ENCODE peak calls at places on chromosomes 7 and 10, in six cellular contexts. Y is CD4-positive, CD25-positive, alpha-beta regulatory T cell; T is Panc1; U is psoas muscle; R is CD8-positive, alpha-beta T cell; V is left ventricle myocardium inferior. D is an unnamed sample.

GRCh38 chr10:44382131-44382858 is 2.6 kb downstream of the CXCL12 start:
- DNase-seq in Y (no peak), T (no peak), U (no peak), R (no peak), V (no peak), D (no peak)

GRCh38 chr7:102152672-102153585 is 133.7 kb upstream of the SH2B2 start:
- DNase-seq in Y (no peak), T (no peak), U (no peak), R (no peak), V (no peak), D (no peak)

GRCh38 chr7:135929249-135929648 is 47.9 kb downstream of the MTPN start:
- DNase-seq in Y (peak; percentile 14), T (no peak), U (no peak), R (no peak), V (no peak), D (no peak)

GRCh38 chr10:120961720-120962259 is 110.6 kb downstream of the WDR11 start:
- DNase-seq in Y (no peak), T (no peak), U (no peak), R (no peak), V (no peak), D (no peak)

GRCh38 chr10:80447618-80448190 is 6.4 kb upstream of the TSPAN14 start:
- DNase-seq in Y (no peak), T (no peak), U (no peak), R (no peak), V (no peak), D (no peak)

GRCh38 chr7:128453836-128454804 is 1.6 kb upstream of the HILPDA start:
- DNase-seq in Y (no peak), T (no peak), U (peak; percentile 89), R (no peak), V (peak; percentile 90), D (no peak)

GRCh38 chr7:44213872-44214595 is 13.3 kb downstream of the YKT6 start:
- DNase-seq in Y (peak; percentile 42), T (no peak), U (peak; percentile 35), R (no peak), V (no peak), D (no peak)

GRCh38 chr10:118045842-118046490 is 775 bp downstream of the RAB11FIP2 start:
- DNase-seq in Y (peak; percentile 40), T (peak; percentile 22), U (peak; percentile 76), R (no peak), V (no peak), D (peak; percentile 11)

GRCh38 chr10:70672165-70672992 is at the start of gene ADAMTS14:
- DNase-seq in Y (peak; percentile 20), T (no peak), U (peak; percentile 61), R (no peak), V (peak; percentile 49), D (no peak)

GRCh38 chr7:12729112-12729511 is 41.7 kb downstream of the ARL4A start:
- DNase-seq in Y (no peak), T (no peak), U (peak; percentile 65), R (no peak), V (peak; percentile 80), D (no peak)

GRCh38 chr7:46756256-46756655 is 825.7 kb downstream of the TNS3 start:
- DNase-seq in Y (no peak), T (no peak), U (no peak), R (no peak), V (no peak), D (no peak)

GRCh38 chr7:3214090-3214413 is 87.0 kb upstream of the SDK1 start:
- DNase-seq in Y (no peak), T (no peak), U (no peak), R (no peak), V (no peak), D (no peak)

GRCh38 chr7:159107052-159107892 is 37.4 kb downstream of the VIPR2 start:
- DNase-seq in Y (no peak), T (no peak), U (peak; percentile 41), R (no peak), V (no peak), D (no peak)

GRCh38 chr7:105719919-105720318 is 138.6 kb upstream of the EFCAB10 start:
- DNase-seq in Y (no peak), T (no peak), U (no peak), R (no peak), V (no peak), D (no peak)

GRCh38 chr7:596071-596818 is 76.6 kb upstream of the PDGFA start:
- DNase-seq in Y (no peak), T (no peak), U (peak; percentile 44), R (no peak), V (no peak), D (no peak)

GRCh38 chr7:594920-595620 is 75.4 kb upstream of the PDGFA start:
- DNase-seq in Y (no peak), T (no peak), U (no peak), R (no peak), V (no peak), D (no peak)

GRCh38 chr7:597348-598178 is 77.9 kb upstream of the PDGFA start:
- DNase-seq in Y (no peak), T (no peak), U (peak; percentile 31), R (no peak), V (no peak), D (no peak)

GRCh38 chr7:595621-596010 is 76.0 kb upstream of the PDGFA start:
- DNase-seq in Y (no peak), T (no peak), U (no peak), R (no peak), V (no peak), D (no peak)

DNA sequence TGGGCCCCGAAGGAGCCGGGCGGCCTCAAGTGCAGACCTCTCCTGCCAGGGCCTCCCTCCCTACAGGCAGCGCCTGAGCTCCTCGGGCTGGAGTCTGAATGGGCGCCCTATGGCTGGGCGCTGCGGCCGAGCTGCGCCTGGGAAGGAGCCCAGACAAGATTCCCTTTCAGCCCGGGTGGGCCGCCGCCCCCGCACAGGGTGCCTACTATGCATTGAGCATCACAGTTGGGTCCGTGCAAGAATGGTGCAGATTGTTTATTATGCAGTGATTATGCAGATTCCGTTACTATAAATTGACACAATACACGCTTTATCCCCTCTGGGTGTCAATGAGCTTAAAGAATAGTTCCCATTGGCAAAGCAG is 77.2 kb upstream of the PDGFA start:
- DNase-seq in Y (no peak), T (no peak), U (no peak), R (no peak), V (no peak), D (no peak)
- H3K36me3 ChIP-seq in Y (no peaks in the 10 kb centered on the region), T (no peaks in the 10 kb centered on the region), U (no peaks in the 10 kb centered on the region), R (no peaks in the 10 kb centered on the region), V (peaks cover 4% of the 10 kb centered on the region), D (no peaks in the 10 kb centered on the region)

GRCh38 chr10:124653311-124653710 is 90.9 kb downstream of the FAM53B start:
- DNase-seq in Y (no peak), T (no peak), U (no peak), R (no peak), V (no peak), D (no peak)
- H3K27ac ChIP-seq in Y (peak overlapping the region; percentile 52), T (no peak overlapping the region), U (peak overlapping the region; percentile 58), R (no peak overlapping the region), V (peak overlapping the region; percentile 86), D (peak overlapping the region; percentile 79)

GRCh38 chr10:72127571-72127970 is 39.2 kb upstream of the SPOCK2 start:
- DNase-seq in Y (no peak), T (no peak), U (no peak), R (no peak), V (no peak), D (no peak)
- H3K4me3 ChIP-seq in Y (no peak overlapping the region), T (no peak overlapping the region), U (no peak overlapping the region), R (no peak overlapping the region), V (no peak overlapping the region), D (no peak overlapping the region)

DNA sequence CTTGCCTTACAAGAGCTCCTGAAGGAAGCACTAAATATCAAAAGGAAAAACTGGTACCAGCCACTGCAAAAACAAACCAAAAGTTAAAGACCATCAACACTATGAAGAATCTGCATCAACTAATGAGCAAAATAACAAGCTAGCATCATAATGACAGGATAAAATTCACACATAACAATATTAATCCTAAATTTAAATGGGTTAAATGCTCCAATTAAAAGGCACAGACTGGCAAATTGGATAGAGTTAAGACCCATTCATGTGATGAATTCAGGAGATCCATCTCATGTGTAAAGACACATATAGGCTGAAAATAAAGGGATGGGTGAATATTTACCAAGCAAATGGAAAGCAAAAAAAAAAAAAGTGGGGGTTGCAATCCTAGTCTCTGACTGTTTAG is 29.6 kb downstream of the COG5 start:
- DNase-seq in Y (no peak), T (no peak), U (no peak), R (no peak), V (no peak), D (no peak)
- H3K36me3 ChIP-seq in Y (peaks cover 20% of the 10 kb centered on the region), T (no peaks in the 10 kb centered on the region), U (no peaks in the 10 kb centered on the region), R (no peaks in the 10 kb centered on the region), V (peaks cover 40% of the 10 kb centered on the region), D (peaks cover 5% of the 10 kb centered on the region)

GRCh38 chr7:142750321-142750938 is 1.2 kb downstream of the PRSS1 start:
- DNase-seq in Y (no peak), T (no peak), U (no peak), R (no peak), V (no peak), D (no peak)

GRCh38 chr7:142752376-142753225 is 3.3 kb downstream of the PRSS1 start:
- DNase-seq in Y (no peak), T (no peak), U (no peak), R (no peak), V (no peak), D (no peak)

GRCh38 chr7:142754681-142755575 is 5.7 kb downstream of the PRSS1 start:
- DNase-seq in Y (no peak), T (no peak), U (no peak), R (no peak), V (no peak), D (no peak)

GRCh38 chr7:142749218-142749993 is at the start of gene PRSS1:
- DNase-seq in Y (no peak), T (no peak), U (no peak), R (no peak), V (no peak), D (no peak)

GRCh38 chr7:142753366-142753765 is 4.1 kb downstream of the PRSS1 start:
- DNase-seq in Y (no peak), T (no peak), U (no peak), R (no peak), V (no peak), D (no peak)
- H3K27ac ChIP-seq in Y (no peak overlapping the region), T (no peak overlapping the region), U (no peak overlapping the region), R (no peak overlapping the region), V (no peak overlapping the region), D (no peak overlapping the region)

GRCh38 chr7:120950539-120951308 is at the start of gene ING3:
- DNase-seq in Y (peak; percentile 99), T (peak; percentile 95), U (peak; percentile 98), R (peak; percentile 97), V (peak; percentile 96), D (peak; percentile 98)

GRCh38 chr7:120951309-120951706 is 731 bp downstream of the ING3 start:
- DNase-seq in Y (no peak), T (no peak), U (no peak), R (no peak), V (no peak), D (no peak)

GRCh38 chr7:120947980-120948379 is 2.6 kb upstream of the ING3 start:
- DNase-seq in Y (no peak), T (no peak), U (no peak), R (no peak), V (no peak), D (no peak)

GRCh38 chr7:120950026-120950538 is 495 bp upstream of the ING3 start:
- DNase-seq in Y (no peak), T (no peak), U (no peak), R (no peak), V (no peak), D (no peak)

DNA sequence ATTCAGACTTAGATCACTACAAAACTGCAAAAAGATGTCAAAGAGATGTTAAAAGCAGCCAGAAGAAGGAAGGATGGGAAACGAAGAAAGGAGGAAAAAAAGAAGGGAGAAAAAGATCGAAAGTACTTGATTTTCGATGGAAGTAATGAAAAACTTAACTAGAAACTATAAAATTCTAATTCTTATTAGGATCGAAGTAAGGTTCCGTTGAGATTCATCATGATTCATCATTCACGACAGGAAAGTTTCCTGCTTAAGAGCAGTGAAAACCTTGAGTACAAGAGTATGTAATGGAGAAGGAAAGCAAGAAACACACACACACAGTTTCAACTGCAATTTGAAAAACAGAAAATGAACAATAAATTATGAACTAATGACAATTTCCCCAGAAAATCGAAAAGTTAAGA is 1.2 kb upstream of the ING3 start:
- DNase-seq in Y (peak; percentile 6), T (no peak), U (no peak), R (no peak), V (no peak), D (no peak)
- H3K4me3 ChIP-seq in Y (peak overlapping the region; percentile 98), T (peak overlapping the region; percentile 96), U (peak overlapping the region; percentile 73), R (peak overlapping the region; percentile 63), V (peak overlapping the region; percentile 75), D (no peak overlapping the region)